ENCODE peak calls at places on chromosomes 2 and 18, in eight cellular contexts. E, P, B, X, K, W, Z and F are unnamed samples.

GRCh38 chr2:14324308-14324707 is 308.2 kb upstream of the LRATD1 start:
- DNase-seq in K (no peak), X (no peak), P (no peak), E (no peak), B (no peak), W (no peak), Z (no peak), F (no peak)

GRCh38 chr2:100603945-100604633 is 41.3 kb downstream of the PDCL3 start:
- DNase-seq in X (no peak), B (no peak), P (no peak), K (no peak), E (no peak), W (peak), Z (no peak), F (no peak)

GRCh38 chr18:13558132-13558531 is 168.2 kb downstream of the FAM210A start:
- DNase-seq in E (peak), K (peak), Z (peak), B (no peak), W (peak), P (peak), X (no peak), F (peak)

GRCh38 chr18:75172299-75173124 is 36.4 kb downstream of the PTGR3 start:
- DNase-seq in K (no peak), X (no peak), W (no peak), P (no peak), Z (no peak), E (no peak), B (no peak), F (no peak)

GRCh38 chr18:48949606-48950535 is 894 bp downstream of the SMAD7 start:
- DNase-seq in P (peak), E (peak), X (no peak), B (no peak), K (no peak), W (peak), Z (no peak), F (peak)

GRCh38 chr2:11187083-11187619 is 31.9 kb downstream of the SLC66A3 start:
- DNase-seq in W (peak), P (peak), X (no peak), B (no peak), Z (peak), E (no peak), K (no peak), F (no peak)

GRCh38 chr18:2723207-2723606 is 67.7 kb downstream of the SMCHD1 start:
- DNase-seq in X (no peak), K (no peak), P (peak), E (no peak), W (no peak), B (no peak), Z (no peak), F (no peak)

GRCh38 chr2:141796449-141796848 is 334.4 kb downstream of the LRP1B start:
- DNase-seq in Z (no peak), B (no peak), E (no peak), W (no peak), K (no peak), X (no peak), P (no peak), F (no peak)

GRCh38 chr2:48459921-48460320 is 70.0 kb upstream of the STON1 start:
- DNase-seq in K (no peak), W (no peak), B (no peak), E (no peak), Z (no peak), X (no peak), P (no peak), F (no peak)

GRCh38 chr2:6986894-6987487 is 69.8 kb downstream of the RNF144A start:
- DNase-seq in B (no peak), K (no peak), Z (no peak), E (no peak), X (no peak), W (peak), P (no peak), F (no peak)

GRCh38 chr2:45210466-45211195 is 201.4 kb upstream of the SIX2 start:
- DNase-seq in P (peak), Z (no peak), K (no peak), B (no peak), X (no peak), E (no peak), W (no peak), F (no peak)

GRCh38 chr2:98027955-98028593 is 32.3 kb upstream of the TMEM131 start:
- DNase-seq in B (no peak), Z (no peak), P (peak), E (no peak), W (no peak), X (no peak), K (no peak), F (no peak)

GRCh38 chr2:74915743-74916142 is 42.7 kb upstream of the POLE4 start:
- DNase-seq in W (no peak), B (no peak), K (no peak), P (peak), Z (no peak), X (no peak), E (no peak), F (no peak)

GRCh38 chr2:85578243-85579180 is 1.1 kb downstream of the VAMP8 start:
- DNase-seq in Z (no peak), P (no peak), B (peak), W (no peak), K (peak), E (peak), X (no peak), F (peak)

GRCh38 chr2:73075477-73076373 is 4.2 kb upstream of the SFXN5 start:
- DNase-seq in E (no peak), X (no peak), K (peak), W (no peak), P (peak), Z (no peak), B (peak), F (no peak)

GRCh38 chr18:12376034-12376717 is 851 bp downstream of the AFG3L2 start:
- DNase-seq in K (peak), E (peak), B (peak), P (no peak), W (peak), Z (no peak), X (no peak), F (peak)

GRCh38 chr18:4096501-4096900 is 358.6 kb downstream of the DLGAP1 start:
- DNase-seq in P (peak), W (no peak), Z (no peak), K (no peak), B (no peak), X (peak), E (no peak), F (no peak)
- TF ChIP-seq POLR2A in P (no peak), W (no peak), Z (no peak), K (no peak), B (no peak), X (no peak), E (no peak), F (no peak)

GRCh38 chr2:3651686-3652516 is 6.1 kb upstream of the ALLC start:
- DNase-seq in W (peak), K (peak), B (no peak), X (peak), P (no peak), Z (no peak), E (peak), F (peak)

GRCh38 chr2:3647831-3648651 is 10.0 kb upstream of the ALLC start:
- DNase-seq in K (no peak), B (no peak), E (no peak), X (no peak), W (no peak), Z (no peak), P (no peak), F (no peak)

GRCh38 chr2:3648652-3649177 is 9.3 kb upstream of the ALLC start:
- DNase-seq in Z (no peak), W (no peak), X (no peak), B (no peak), K (no peak), P (no peak), E (no peak), F (no peak)

GRCh38 chr2:3649581-3649980 is 8.4 kb upstream of the ALLC start:
- DNase-seq in Z (no peak), B (no peak), E (no peak), W (no peak), P (no peak), X (no peak), K (no peak), F (peak)

GRCh38 chr2:3650140-3650944 is 7.7 kb upstream of the ALLC start:
- DNase-seq in W (no peak), E (no peak), X (no peak), B (no peak), P (no peak), Z (no peak), K (no peak), F (no peak)
- TF ChIP-seq CTCF in W (no peak), E (no peak), X (no peak), B (no peak), P (no peak), Z (no peak), K (no peak), F (no peak)

DNA sequence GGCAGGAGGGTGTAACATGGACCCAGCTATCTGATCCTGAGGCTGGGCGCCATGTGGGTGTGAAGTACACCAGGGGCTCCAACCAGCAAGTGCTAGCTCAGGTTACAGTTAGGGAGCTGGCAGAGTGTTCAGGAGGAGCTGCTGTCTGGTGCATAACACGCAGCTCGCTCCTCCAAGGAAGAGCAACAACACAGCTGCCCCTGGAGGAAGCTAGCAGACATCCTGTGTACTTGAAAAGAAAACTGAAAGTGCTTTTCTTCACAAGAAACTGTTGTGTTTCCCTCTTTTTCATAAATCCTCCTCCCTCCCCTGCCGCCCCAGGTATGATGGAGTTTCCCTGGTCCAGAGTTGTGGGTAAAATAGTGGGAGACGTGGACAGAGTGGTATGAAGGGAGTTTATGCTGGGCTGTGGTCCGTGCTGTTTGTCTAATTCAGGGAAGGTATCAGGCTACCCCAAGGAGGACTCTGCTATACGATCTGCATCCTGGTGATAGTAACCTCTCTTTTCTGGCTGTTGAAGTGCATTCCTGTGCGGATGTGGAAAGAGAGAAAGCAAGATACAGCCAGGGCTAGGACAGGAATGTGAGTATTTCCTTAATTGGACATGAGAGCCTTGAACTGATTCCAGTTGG is 6.1 kb upstream of the LBH start:
- DNase-seq in B (peak), W (peak), K (peak), E (no peak), Z (no peak), X (peak), P (peak), F (no peak)
- TF ChIP-seq POLR2A in B (no peak), W (no peak), K (no peak), E (no peak), Z (no peak), X (peak), P (peak), F (peak)

DNA sequence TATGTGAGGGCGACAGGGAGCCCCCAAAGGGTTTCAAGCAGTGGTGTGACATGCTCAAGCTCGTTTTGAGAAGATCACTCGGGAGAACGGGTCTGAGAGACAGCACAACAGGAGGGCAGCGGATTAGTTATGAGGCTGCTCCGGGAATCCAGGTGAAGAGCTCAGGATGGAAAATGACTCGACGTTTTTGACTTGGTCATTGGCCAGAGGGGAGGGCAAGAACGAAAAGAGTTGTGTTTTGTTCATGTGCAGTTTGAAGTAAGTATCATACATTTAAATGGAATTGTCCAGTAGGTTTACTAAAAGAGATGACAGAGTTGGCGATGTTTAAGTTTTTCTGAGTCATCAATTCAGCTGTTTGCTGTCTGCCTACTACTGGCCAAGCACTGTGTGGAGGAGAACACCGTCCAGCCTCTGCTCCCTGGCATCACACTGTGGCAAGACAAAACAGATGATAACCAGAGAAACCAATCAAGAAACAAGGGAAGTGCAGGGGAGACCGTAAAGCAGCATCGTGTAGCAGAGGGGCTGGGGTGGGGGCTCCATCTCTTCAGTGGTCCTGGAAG is 25.3 kb upstream of the ANXA4 start:
- DNase-seq in W (no peak), P (peak), E (no peak), X (no peak), Z (no peak), K (no peak), B (no peak), F (no peak)
- TF ChIP-seq CTCF in W (no peak), P (peak), E (no peak), X (no peak), Z (no peak), K (no peak), B (no peak), F (no peak)